ENCODE peak calls at places on chromosome 9, in seven cellular contexts. K is stomach, J is testis, P is tibial nerve, B is IMR-90, Q is vagina, R is endothelial cell of umbilical vein. S is an unnamed sample. For H3K36me3, the result is how much of the 10 kb centered on the place peaks cover.

GRCh38 chr9:85941617-85941930 is 628 bp downstream of the NAA35 start:
- DNase-seq in K (no peak), J (no peak), P (no peak), B (no peak), Q (no peak), R (no peak), S (no peak)

GRCh38 chr9:7234144-7234543 is 476.4 kb downstream of the KDM4C start:
- DNase-seq in K (no peak), J (peak), P (no peak), B (peak), Q (peak), R (peak), S (no peak)

GRCh38 chr9:133148351-133149129 is 15.2 kb downstream of the GBGT1 start:
- DNase-seq in K (peak), J (no peak), P (no peak), B (peak), Q (no peak), R (peak), S (peak)

GRCh38 chr9:111805841-111806241 is 11.1 kb upstream of the SHOC1 start:
- DNase-seq in K (no peak), J (no peak), P (no peak), B (peak), Q (no peak), R (peak), S (no peak)

GRCh38 chr9:116435706-116436105 is 251.4 kb upstream of the TRIM32 start:
- DNase-seq in K (no peak), J (no peak), P (no peak), B (no peak), Q (no peak), R (no peak), S (no peak)

GRCh38 chr9:18379073-18379811 is 94.7 kb upstream of the ADAMTSL1 start:
- DNase-seq in K (no peak), J (no peak), P (no peak), B (peak), Q (no peak), R (peak), S (no peak)

GRCh38 chr9:38441347-38442085 is 17.3 kb upstream of the IGFBPL1 start:
- DNase-seq in K (no peak), J (no peak), P (no peak), B (no peak), Q (peak), R (no peak), S (no peak)

GRCh38 chr9:124664143-124664542 is 107.0 kb downstream of the NR6A1 start:
- DNase-seq in K (no peak), J (no peak), P (no peak), B (no peak), Q (no peak), R (no peak), S (no peak)

GRCh38 chr9:21689851-21690250 is 112.6 kb upstream of the MTAP start:
- DNase-seq in K (no peak), J (no peak), P (no peak), B (no peak), Q (no peak), R (no peak), S (no peak)

GRCh38 chr9:111599092-111599947 is at the start of gene PTGR1:
- DNase-seq in K (peak), J (peak), P (peak), B (peak), Q (peak), R (peak), S (peak)

GRCh38 chr9:27701664-27702063 is 128.4 kb upstream of the C9orf72 start:
- DNase-seq in K (no peak), J (peak), P (peak), B (no peak), Q (no peak), R (no peak), S (no peak)

GRCh38 chr9:26163931-26164330 is 485.7 kb upstream of the TUSC1 start:
- DNase-seq in K (no peak), J (no peak), P (no peak), B (peak), Q (no peak), R (no peak), S (no peak)

GRCh38 chr9:116152941-116153764 is 438 bp upstream of the PAPPA start:
- DNase-seq in K (no peak), J (no peak), P (no peak), B (peak), Q (no peak), R (no peak), S (no peak)

GRCh38 chr9:74935008-74935407 is 17.7 kb downstream of the C9orf40 start:
- DNase-seq in K (no peak), J (no peak), P (no peak), B (peak), Q (no peak), R (no peak), S (no peak)

GRCh38 chr9:36642817-36643216 is 70.1 kb downstream of the MELK start:
- DNase-seq in K (no peak), J (no peak), P (no peak), B (no peak), Q (no peak), R (no peak), S (no peak)
- H3K36me3 ChIP-seq in K (under half), J (under half), P (under half), B (under half), Q (under half), R (under half), S (under half)

GRCh38 chr9:122900791-122901190 is 4.4 kb downstream of the RC3H2 start:
- DNase-seq in K (no peak), J (no peak), P (no peak), B (peak), Q (no peak), R (peak), S (no peak)

GRCh38 chr9:122904466-122904822 is 715 bp downstream of the RC3H2 start:
- DNase-seq in K (peak), J (peak), P (no peak), B (peak), Q (no peak), R (peak), S (no peak)

DNA sequence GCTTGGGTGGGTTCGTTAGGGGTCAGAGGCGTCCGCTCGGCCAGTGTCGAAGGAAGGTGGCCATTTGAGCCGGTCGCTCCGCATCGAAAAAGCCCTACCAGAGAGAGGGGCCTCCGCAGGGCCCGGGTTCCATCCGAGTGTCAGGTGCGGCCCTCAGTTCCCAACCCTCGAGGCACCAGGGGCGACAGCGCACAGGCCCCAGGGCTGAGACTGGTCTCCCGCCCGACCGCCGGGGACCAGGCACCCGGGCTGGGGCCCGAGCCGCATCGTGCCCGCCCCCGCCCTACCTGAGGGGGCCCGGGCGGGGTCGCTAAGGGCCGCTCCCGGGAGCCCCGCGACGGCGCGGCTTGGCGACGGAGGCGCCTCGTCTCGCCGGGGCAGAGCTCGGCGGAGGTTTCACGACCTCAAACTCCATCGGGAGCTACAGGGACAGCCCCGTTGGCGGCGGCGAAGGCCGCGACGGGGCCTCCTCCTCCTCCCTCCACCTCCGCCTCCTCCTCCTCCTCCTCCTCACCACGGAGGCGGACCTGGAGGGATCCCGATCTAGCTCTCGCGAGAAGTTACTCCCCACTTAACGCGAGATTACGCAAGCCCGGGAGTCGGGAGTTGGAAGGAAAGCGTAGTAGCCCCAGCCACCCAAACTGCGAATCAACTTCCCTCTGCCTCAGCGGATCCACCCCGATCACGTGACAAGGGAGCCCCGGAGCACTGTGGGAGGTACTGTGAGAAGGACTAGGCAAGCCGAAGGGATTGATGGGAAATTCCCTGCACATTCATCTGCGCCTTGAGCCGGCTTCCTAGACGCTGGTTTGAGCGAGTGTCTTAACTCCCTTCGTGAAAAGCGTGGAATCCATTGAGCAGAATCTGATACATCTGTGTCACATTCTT is at the start of gene RC3H2:
- DNase-seq in K (peak), J (peak), P (peak), B (peak), Q (peak), R (peak), S (peak)
- TF ChIP-seq CTCF in K (no peak), J (no peak), P (no peak), B (no peak), Q (no peak), R (no peak), S (no peak)

GRCh38 chr9:5459289-5459829 is 9.0 kb downstream of the CD274 start:
- DNase-seq in K (peak), J (no peak), P (no peak), B (no peak), Q (no peak), R (no peak), S (no peak)
- TF ChIP-seq POLR2A in K (no peak), J (no peak), P (no peak), B (no peak), Q (no peak), R (no peak), S (no peak)

GRCh38 chr9:128497824-128498610 is 6.5 kb upstream of the GLE1 start:
- DNase-seq in K (no peak), J (no peak), P (no peak), B (no peak), Q (no peak), R (no peak), S (no peak)
- H3K36me3 ChIP-seq in K (half or more), J (under half), P (under half), B (under half), Q (under half), R (under half), S (under half)

GRCh38 chr9:109652971-109653370 is 127.0 kb upstream of the PALM2AKAP2 start:
- DNase-seq in K (no peak), J (no peak), P (no peak), B (peak), Q (no peak), R (no peak), S (no peak)
- TF ChIP-seq CTCF in K (peak), J (no peak), P (no peak), B (peak), Q (no peak), R (no peak), S (no peak)